ENCODE peak calls at places on chromosomes 3 and 15, in nine cellular contexts. T is sigmoid colon, J is transverse colon, K is gastrocnemius medialis, P is body of pancreas, G is IMR-90, L is lower leg skin, M is A549, F is adrenal gland. Y is an unnamed sample.
A peak's percentile ranks its signal among the peaks of the same experiment; 100 is the strongest.

GRCh38 chr3:127064391-127065137 is 81.6 kb downstream of the PLXNA1 start:
- DNase-seq in L (no peak), T (peak; percentile 47), M (no peak), K (peak; percentile 41), F (no peak), G (peak; percentile 54), P (no peak), J (no peak), Y (no peak)

GRCh38 chr3:15476378-15476777 is 45.1 kb downstream of the COLQ start:
- DNase-seq in F (no peak), P (no peak), L (no peak), J (no peak), K (no peak), M (no peak), T (no peak), G (peak; percentile 61), Y (peak; percentile 34)

GRCh38 chr15:74613953-74614743 is 1.5 kb upstream of the CLK3 start:
- DNase-seq in F (no peak), G (no peak), M (no peak), T (no peak), P (no peak), J (no peak), K (no peak), L (no peak), Y (peak; percentile 64)

GRCh38 chr3:79521221-79521848 is 246.5 kb downstream of the ROBO1 start:
- DNase-seq in T (no peak), F (no peak), P (peak; percentile 5), J (no peak), L (no peak), G (peak; percentile 32), M (peak; percentile 55), K (no peak), Y (no peak)

GRCh38 chr15:33852570-33852969 is 115.7 kb upstream of the CHRM5 start:
- DNase-seq in T (no peak), G (peak; percentile 78), M (peak; percentile 14), L (no peak), J (no peak), K (no peak), F (no peak), P (no peak), Y (no peak)

GRCh38 chr3:177282028-177282655 is 84.9 kb upstream of the TBL1XR1 start:
- DNase-seq in P (no peak), T (no peak), J (peak; percentile 35), F (no peak), K (no peak), L (no peak), M (no peak), G (no peak), Y (no peak)

GRCh38 chr3:44355634-44356033 is 17.1 kb downstream of the TCAIM start:
- DNase-seq in T (no peak), P (peak; percentile 66), F (peak; percentile 33), J (no peak), K (peak; percentile 61), L (no peak), G (peak; percentile 91), M (no peak), Y (no peak)

GRCh38 chr3:188929138-188929537 is 242.6 kb upstream of the TPRG1 start:
- DNase-seq in L (no peak), G (no peak), P (peak; percentile 52), K (no peak), T (no peak), F (no peak), M (peak; percentile 30), J (no peak), Y (no peak)

GRCh38 chr15:48644498-48644826 is 1.0 kb downstream of the FBN1 start:
- DNase-seq in F (no peak), T (peak; percentile 80), G (peak; percentile 38), K (no peak), M (no peak), J (no peak), L (no peak), P (no peak), Y (no peak)

GRCh38 chr3:153400641-153401040 is 238.6 kb downstream of the RAP2B start:
- DNase-seq in M (no peak), P (no peak), F (no peak), K (no peak), J (no peak), T (no peak), L (no peak), G (peak; percentile 2), Y (no peak)

DNA sequence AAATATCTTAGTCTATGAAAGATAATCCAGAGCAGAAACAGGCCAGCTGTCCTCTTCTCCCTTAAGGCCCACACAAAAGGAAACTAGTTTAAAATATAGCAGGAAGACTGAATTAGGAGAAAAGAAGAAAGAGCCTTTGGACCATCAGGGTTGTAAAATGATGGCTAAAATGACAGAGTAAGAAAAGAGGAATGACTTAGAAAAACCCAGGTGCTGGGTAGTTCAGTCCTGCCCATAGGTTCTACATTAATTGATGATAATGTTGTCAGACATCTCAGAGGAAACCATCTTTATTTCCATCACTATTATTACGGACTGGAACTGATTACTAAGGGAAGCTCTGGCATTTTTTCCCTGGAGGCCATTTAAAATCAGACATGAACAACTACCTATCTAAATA is 142.8 kb upstream of the STT3B start:
- DNase-seq in P (no peak), F (no peak), J (no peak), K (no peak), T (no peak), M (no peak), G (no peak), L (no peak), Y (no peak)
- TF ChIP-seq POLR2A in P (no peak), F (no peak), J (no peak), K (no peak), T (no peak), M (no peak), G (no peak), L (no peak), Y (no peak)

GRCh38 chr3:190048831-190049541 is 71.7 kb downstream of the P3H2 start:
- DNase-seq in L (no peak), M (no peak), T (no peak), K (no peak), F (peak; percentile 55), J (no peak), P (no peak), G (peak; percentile 83), Y (no peak)
- H3K4me3 ChIP-seq in L (no peak overlapping the region), M (peak overlapping the region; percentile 16), T (peak overlapping the region; percentile 17), K (no peak overlapping the region), F (no peak overlapping the region), J (no peak overlapping the region), P (no peak overlapping the region), G (peak overlapping the region; percentile 50), Y (peak overlapping the region; percentile 7)

DNA sequence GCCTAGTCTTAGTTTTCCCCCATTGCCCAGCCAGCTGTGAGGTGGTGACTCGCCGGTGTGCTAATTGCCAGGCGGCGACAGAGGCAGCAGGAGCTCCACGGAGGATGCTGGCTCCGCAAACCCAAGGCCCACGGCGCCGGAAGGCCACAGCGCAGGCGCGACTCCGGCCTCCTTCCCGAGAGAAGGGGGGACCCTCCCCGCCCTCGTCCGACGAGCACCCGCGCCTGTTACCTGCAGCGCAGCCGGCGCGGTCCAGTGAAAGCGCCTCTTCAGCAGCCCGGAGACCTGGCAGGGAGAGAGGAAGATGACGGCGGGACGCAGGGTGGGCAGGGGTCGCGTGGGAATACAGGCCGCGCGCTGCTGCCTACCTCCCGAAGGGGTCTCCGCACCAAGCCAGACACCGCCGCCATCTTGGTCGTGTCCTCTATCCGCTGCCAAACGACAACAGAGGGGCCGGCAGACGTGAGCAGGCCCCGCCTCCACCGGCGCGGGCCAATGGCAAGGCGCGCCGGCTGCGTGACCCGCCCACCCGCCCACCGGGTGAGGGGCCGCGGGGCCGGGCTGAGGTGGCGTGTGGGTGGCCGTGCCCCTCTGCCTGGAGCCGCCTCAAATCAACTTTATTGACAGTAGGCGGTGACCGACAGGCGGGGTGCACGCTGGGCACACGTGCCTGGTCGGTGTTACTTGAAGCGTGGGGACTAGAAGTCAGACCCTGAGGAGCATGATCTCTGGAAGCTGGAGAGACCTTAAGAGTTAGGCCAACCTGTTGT is at the start of gene PDHB:
- DNase-seq in T (peak; percentile 97), P (peak; percentile 93), M (peak; percentile 84), F (peak; percentile 94), K (peak; percentile 89), G (peak; percentile 86), J (peak; percentile 92), L (peak; percentile 97), Y (peak; percentile 95)
- TF ChIP-seq POLR2A in T (peak; percentile 80), P (peak; percentile 84), M (peak; percentile 66), F (peak; percentile 72), K (peak; percentile 73), G (peak; percentile 62), J (peak; percentile 85), L (no peak), Y (peak; percentile 55)

GRCh38 chr3:56799251-56799882 is 2.4 kb downstream of the ARHGEF3 start:
- DNase-seq in K (peak; percentile 46), J (no peak), F (peak; percentile 29), M (peak; percentile 49), P (peak; percentile 57), L (peak; percentile 18), T (no peak), G (peak; percentile 63), Y (no peak)

GRCh38 chr3:56801151-56801596 is 575 bp downstream of the ARHGEF3 start:
- DNase-seq in F (peak; percentile 46), M (no peak), J (no peak), L (peak; percentile 72), K (peak; percentile 46), P (peak; percentile 48), T (no peak), G (no peak), Y (no peak)

GRCh38 chr3:56802411-56802745 is 629 bp upstream of the ARHGEF3 start:
- DNase-seq in L (peak; percentile 50), K (no peak), G (no peak), T (no peak), F (no peak), P (no peak), J (no peak), M (no peak), Y (no peak)

GRCh38 chr3:56801597-56802410 is at the start of gene ARHGEF3:
- DNase-seq in F (peak; percentile 92), M (peak; percentile 75), J (peak; percentile 88), L (peak; percentile 96), P (peak; percentile 85), K (peak; percentile 79), G (peak; percentile 48), T (peak; percentile 90), Y (peak; percentile 89)

DNA sequence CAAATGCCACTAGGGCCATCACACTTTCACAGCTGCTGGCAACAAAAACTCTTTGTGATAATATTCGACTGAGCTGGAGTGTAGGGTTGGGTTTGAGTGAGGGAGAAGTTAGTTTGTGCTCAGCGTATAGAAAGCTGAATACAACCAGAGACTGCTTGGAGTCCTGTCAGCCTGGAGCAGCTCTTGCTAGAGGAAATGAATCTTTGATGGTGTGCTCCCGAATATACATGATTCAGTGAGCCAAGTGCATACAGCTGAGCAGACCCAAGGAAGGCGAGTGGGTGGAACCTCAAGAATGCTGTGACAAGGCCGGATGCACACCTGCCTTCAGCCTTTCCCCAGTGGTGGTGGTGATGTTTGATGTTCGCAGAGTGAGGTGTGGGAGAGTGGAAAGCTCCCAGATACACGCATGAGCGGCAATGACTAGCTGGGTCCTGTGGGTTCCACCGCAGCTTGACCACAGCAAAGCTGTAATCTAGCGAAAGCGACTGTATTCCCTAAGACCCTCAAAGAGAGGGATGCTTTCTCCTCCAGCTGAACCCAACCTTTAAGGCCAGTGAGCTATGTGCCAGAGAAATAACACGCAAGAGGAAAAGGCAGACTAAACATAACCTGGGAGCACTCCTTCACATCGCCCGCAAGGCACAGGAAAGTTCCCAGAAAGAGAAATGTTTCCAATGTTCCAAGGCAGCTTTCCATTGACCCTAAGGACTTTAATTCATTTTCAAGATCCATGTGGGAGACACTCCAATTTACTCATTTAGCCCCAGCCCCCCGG is 1.2 kb downstream of the ARHGEF3 start:
- DNase-seq in F (peak; percentile 32), K (no peak), P (peak; percentile 51), J (peak; percentile 45), G (no peak), M (no peak), T (no peak), L (peak; percentile 76), Y (no peak)
- H3K4me3 ChIP-seq in F (peak overlapping the region; percentile 62), K (peak overlapping the region; percentile 88), P (peak overlapping the region; percentile 51), J (peak overlapping the region; percentile 64), G (no peak overlapping the region), M (no peak overlapping the region), T (peak overlapping the region; percentile 65), L (peak overlapping the region; percentile 53), Y (peak overlapping the region; percentile 68)